ENCODE peak calls at places on chromosomes 1 and 21, in ten cellular contexts. One of them, this sample, is unnamed.

GRCh38 chr21:33975548-33976081 is 60.0 kb upstream of the ATP5PO start:
- DNase-seq in choroid plexus epithelial cell: no peak
- DNase-seq in pancreas: no peak
- DNase-seq in body of pancreas: no peak
- DNase-seq in AG09309: no peak
- DNase-seq in thyroid gland: no peak
- DNase-seq in AG04449: no peak
- DNase-seq in uterus: no peak
- DNase-seq in astrocyte of the spinal cord: peak
- DNase-seq in AG04450: no peak
- DNase-seq in this sample: no peak

GRCh38 chr1:37884145-37884544 is 24.8 kb upstream of the MTF1 start:
- DNase-seq in AG04449: no peak
- DNase-seq in body of pancreas: no peak
- DNase-seq in pancreas: no peak
- DNase-seq in AG04450: no peak
- DNase-seq in choroid plexus epithelial cell: no peak
- DNase-seq in astrocyte of the spinal cord: no peak
- DNase-seq in AG09309: no peak
- DNase-seq in thyroid gland: no peak
- DNase-seq in uterus: no peak
- DNase-seq in this sample: no peak

GRCh38 chr1:245003246-245003645 is 138.9 kb upstream of the HNRNPU start:
- DNase-seq in thyroid gland: no peak
- DNase-seq in body of pancreas: no peak
- DNase-seq in AG09309: no peak
- DNase-seq in AG04449: no peak
- DNase-seq in choroid plexus epithelial cell: no peak
- DNase-seq in pancreas: no peak
- DNase-seq in astrocyte of the spinal cord: no peak
- DNase-seq in uterus: no peak
- DNase-seq in AG04450: no peak
- DNase-seq in this sample: no peak

GRCh38 chr21:46079357-46080170 is 18.3 kb upstream of the COL6A2 start:
- DNase-seq in pancreas: peak
- DNase-seq in astrocyte of the spinal cord: peak
- DNase-seq in AG04449: peak
- DNase-seq in body of pancreas: no peak
- DNase-seq in AG04450: peak
- DNase-seq in thyroid gland: no peak
- DNase-seq in choroid plexus epithelial cell: peak
- DNase-seq in uterus: peak
- DNase-seq in AG09309: peak
- DNase-seq in this sample: no peak

GRCh38 chr1:91757760-91758545 is 128.0 kb downstream of the TGFBR3 start:
- DNase-seq in thyroid gland: no peak
- DNase-seq in astrocyte of the spinal cord: no peak
- DNase-seq in uterus: no peak
- DNase-seq in AG04450: no peak
- DNase-seq in AG09309: peak
- DNase-seq in body of pancreas: no peak
- DNase-seq in pancreas: no peak
- DNase-seq in choroid plexus epithelial cell: no peak
- DNase-seq in AG04449: no peak
- DNase-seq in this sample: no peak

GRCh38 chr1:188888387-188888786 is 1589.3 kb downstream of the BRINP3 start:
- DNase-seq in AG09309: no peak
- DNase-seq in pancreas: no peak
- DNase-seq in body of pancreas: no peak
- DNase-seq in choroid plexus epithelial cell: peak
- DNase-seq in thyroid gland: no peak
- DNase-seq in uterus: no peak
- DNase-seq in AG04450: no peak
- DNase-seq in AG04449: no peak
- DNase-seq in astrocyte of the spinal cord: no peak
- DNase-seq in this sample: no peak

GRCh38 chr1:156550346-156550745 is 22.0 kb downstream of the IQGAP3 start:
- DNase-seq in AG04450: no peak
- DNase-seq in astrocyte of the spinal cord: no peak
- DNase-seq in AG04449: no peak
- DNase-seq in pancreas: no peak
- DNase-seq in AG09309: no peak
- DNase-seq in choroid plexus epithelial cell: no peak
- DNase-seq in body of pancreas: peak
- DNase-seq in thyroid gland: no peak
- DNase-seq in uterus: no peak
- DNase-seq in this sample: no peak

GRCh38 chr1:167880570-167880969 is 33.4 kb downstream of the ADCY10 start:
- DNase-seq in choroid plexus epithelial cell: no peak
- DNase-seq in body of pancreas: no peak
- DNase-seq in AG04450: no peak
- DNase-seq in pancreas: no peak
- DNase-seq in AG04449: no peak
- DNase-seq in AG09309: no peak
- DNase-seq in thyroid gland: no peak
- DNase-seq in uterus: no peak
- DNase-seq in astrocyte of the spinal cord: no peak
- DNase-seq in this sample: no peak

GRCh38 chr21:28160378-28160777 is 832.3 kb downstream of the LTN1 start:
- DNase-seq in astrocyte of the spinal cord: no peak
- DNase-seq in AG04450: no peak
- DNase-seq in uterus: peak
- DNase-seq in AG09309: peak
- DNase-seq in AG04449: no peak
- DNase-seq in choroid plexus epithelial cell: peak
- DNase-seq in thyroid gland: peak
- DNase-seq in body of pancreas: no peak
- DNase-seq in pancreas: no peak
- DNase-seq in this sample: no peak

GRCh38 chr1:224592636-224593579 is 23.2 kb upstream of the CNIH3 start:
- DNase-seq in AG04449: peak
- DNase-seq in astrocyte of the spinal cord: peak
- DNase-seq in uterus: no peak
- DNase-seq in AG04450: peak
- DNase-seq in AG09309: peak
- DNase-seq in pancreas: no peak
- DNase-seq in choroid plexus epithelial cell: peak
- DNase-seq in body of pancreas: no peak
- DNase-seq in thyroid gland: no peak
- DNase-seq in this sample: no peak

GRCh38 chr1:25343872-25344271 is 5.7 kb downstream of the TMEM50A start:
- DNase-seq in AG04450: peak
- DNase-seq in uterus: no peak
- DNase-seq in astrocyte of the spinal cord: peak
- DNase-seq in choroid plexus epithelial cell: peak
- DNase-seq in AG09309: peak
- DNase-seq in pancreas: no peak
- DNase-seq in body of pancreas: no peak
- DNase-seq in AG04449: peak
- DNase-seq in thyroid gland: no peak
- DNase-seq in this sample: no peak

GRCh38 chr1:67500413-67500959 is 70.3 kb upstream of the SERBP1 start:
- DNase-seq in AG04449: no peak
- DNase-seq in astrocyte of the spinal cord: peak
- DNase-seq in thyroid gland: peak
- DNase-seq in uterus: peak
- DNase-seq in pancreas: peak
- DNase-seq in body of pancreas: peak
- DNase-seq in AG04450: peak
- DNase-seq in choroid plexus epithelial cell: peak
- DNase-seq in AG09309: peak
- DNase-seq in this sample: peak

GRCh38 chr1:150272379-150272840 is at the start of gene C1orf54:
- DNase-seq in AG09309: no peak
- DNase-seq in uterus: peak
- DNase-seq in thyroid gland: no peak
- DNase-seq in AG04449: no peak
- DNase-seq in AG04450: no peak
- DNase-seq in body of pancreas: no peak
- DNase-seq in pancreas: no peak
- DNase-seq in choroid plexus epithelial cell: peak
- DNase-seq in astrocyte of the spinal cord: peak
- DNase-seq in this sample: no peak
- TF ChIP-seq CTCF in AG09309: peak
- TF ChIP-seq CTCF in uterus: peak
- TF ChIP-seq CTCF in thyroid gland: no peak
- TF ChIP-seq CTCF in AG04449: peak
- TF ChIP-seq CTCF in AG04450: peak
- TF ChIP-seq CTCF in body of pancreas: no peak
- TF ChIP-seq CTCF in pancreas: no peak
- TF ChIP-seq CTCF in choroid plexus epithelial cell: peak
- TF ChIP-seq CTCF in astrocyte of the spinal cord: peak
- TF ChIP-seq CTCF in this sample: no peak

DNA sequence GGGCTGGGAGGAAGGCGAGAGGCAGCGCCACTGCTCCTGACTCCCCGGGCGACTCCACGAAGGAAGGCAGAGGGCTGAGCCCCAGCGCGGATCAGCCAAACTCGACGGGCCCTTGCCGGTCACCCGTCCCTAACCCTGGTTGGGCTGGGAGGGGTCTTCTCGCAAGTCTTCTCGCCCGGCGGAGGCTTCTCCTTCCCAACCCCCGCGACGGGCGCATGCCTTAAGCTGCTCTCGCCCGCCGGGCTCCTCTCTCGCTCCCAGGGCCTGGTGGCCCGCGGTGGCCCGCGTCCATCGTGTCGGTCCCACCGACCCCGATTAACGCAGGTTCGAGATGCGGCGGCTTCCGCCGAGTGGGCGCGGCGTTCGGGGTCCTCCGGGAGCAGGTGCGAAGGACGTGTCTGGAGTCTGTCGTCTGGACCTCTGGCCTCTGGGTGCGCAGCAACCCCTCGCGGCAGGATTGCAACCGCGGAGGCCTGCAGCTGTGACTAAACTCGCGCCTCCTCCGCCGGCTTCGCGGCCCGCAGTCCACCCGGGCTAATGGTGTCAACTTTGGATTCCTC is 29.0 kb upstream of the PPM1J start:
- DNase-seq in pancreas: no peak
- DNase-seq in choroid plexus epithelial cell: peak
- DNase-seq in astrocyte of the spinal cord: peak
- DNase-seq in body of pancreas: peak
- DNase-seq in thyroid gland: peak
- DNase-seq in AG04450: no peak
- DNase-seq in AG04449: no peak
- DNase-seq in uterus: peak
- DNase-seq in AG09309: no peak
- DNase-seq in this sample: no peak
- TF ChIP-seq CTCF in pancreas: no peak
- TF ChIP-seq CTCF in choroid plexus epithelial cell: peak
- TF ChIP-seq CTCF in astrocyte of the spinal cord: peak
- TF ChIP-seq CTCF in body of pancreas: no peak
- TF ChIP-seq CTCF in thyroid gland: no peak
- TF ChIP-seq CTCF in AG04450: peak
- TF ChIP-seq CTCF in AG04449: peak
- TF ChIP-seq CTCF in uterus: no peak
- TF ChIP-seq CTCF in AG09309: peak
- TF ChIP-seq CTCF in this sample: no peak

GRCh38 chr1:109787211-109787844 is 23.6 kb upstream of the EPS8L3 start:
- DNase-seq in uterus: peak
- DNase-seq in body of pancreas: no peak
- DNase-seq in astrocyte of the spinal cord: no peak
- DNase-seq in AG09309: no peak
- DNase-seq in choroid plexus epithelial cell: peak
- DNase-seq in AG04450: no peak
- DNase-seq in AG04449: no peak
- DNase-seq in thyroid gland: no peak
- DNase-seq in pancreas: no peak
- DNase-seq in this sample: no peak

GRCh38 chr1:109787845-109788605 is 24.3 kb upstream of the EPS8L3 start:
- DNase-seq in body of pancreas: peak
- DNase-seq in AG04449: no peak
- DNase-seq in pancreas: no peak
- DNase-seq in choroid plexus epithelial cell: no peak
- DNase-seq in AG09309: no peak
- DNase-seq in thyroid gland: no peak
- DNase-seq in uterus: peak
- DNase-seq in AG04450: no peak
- DNase-seq in astrocyte of the spinal cord: no peak
- DNase-seq in this sample: no peak

GRCh38 chr1:109789771-109790170 is 26.0 kb upstream of the EPS8L3 start:
- DNase-seq in astrocyte of the spinal cord: no peak
- DNase-seq in AG04450: no peak
- DNase-seq in choroid plexus epithelial cell: no peak
- DNase-seq in body of pancreas: no peak
- DNase-seq in thyroid gland: no peak
- DNase-seq in AG04449: no peak
- DNase-seq in uterus: peak
- DNase-seq in AG09309: no peak
- DNase-seq in pancreas: no peak
- DNase-seq in this sample: no peak

GRCh38 chr1:109790329-109790728 is 26.6 kb upstream of the EPS8L3 start:
- DNase-seq in AG04450: no peak
- DNase-seq in uterus: no peak
- DNase-seq in thyroid gland: no peak
- DNase-seq in AG09309: no peak
- DNase-seq in body of pancreas: no peak
- DNase-seq in astrocyte of the spinal cord: no peak
- DNase-seq in choroid plexus epithelial cell: no peak
- DNase-seq in pancreas: no peak
- DNase-seq in AG04449: no peak
- DNase-seq in this sample: no peak

GRCh38 chr1:109788695-109789521 is 25.2 kb upstream of the EPS8L3 start:
- DNase-seq in choroid plexus epithelial cell: peak
- DNase-seq in AG04449: no peak
- DNase-seq in pancreas: no peak
- DNase-seq in uterus: peak
- DNase-seq in AG04450: no peak
- DNase-seq in astrocyte of the spinal cord: no peak
- DNase-seq in thyroid gland: no peak
- DNase-seq in body of pancreas: no peak
- DNase-seq in AG09309: no peak
- DNase-seq in this sample: no peak
- TF ChIP-seq CTCF in choroid plexus epithelial cell: peak
- TF ChIP-seq CTCF in AG04449: peak
- TF ChIP-seq CTCF in pancreas: no peak
- TF ChIP-seq CTCF in uterus: no peak
- TF ChIP-seq CTCF in AG04450: peak
- TF ChIP-seq CTCF in astrocyte of the spinal cord: peak
- TF ChIP-seq CTCF in thyroid gland: no peak
- TF ChIP-seq CTCF in body of pancreas: no peak
- TF ChIP-seq CTCF in AG09309: peak
- TF ChIP-seq CTCF in this sample: peak

DNA sequence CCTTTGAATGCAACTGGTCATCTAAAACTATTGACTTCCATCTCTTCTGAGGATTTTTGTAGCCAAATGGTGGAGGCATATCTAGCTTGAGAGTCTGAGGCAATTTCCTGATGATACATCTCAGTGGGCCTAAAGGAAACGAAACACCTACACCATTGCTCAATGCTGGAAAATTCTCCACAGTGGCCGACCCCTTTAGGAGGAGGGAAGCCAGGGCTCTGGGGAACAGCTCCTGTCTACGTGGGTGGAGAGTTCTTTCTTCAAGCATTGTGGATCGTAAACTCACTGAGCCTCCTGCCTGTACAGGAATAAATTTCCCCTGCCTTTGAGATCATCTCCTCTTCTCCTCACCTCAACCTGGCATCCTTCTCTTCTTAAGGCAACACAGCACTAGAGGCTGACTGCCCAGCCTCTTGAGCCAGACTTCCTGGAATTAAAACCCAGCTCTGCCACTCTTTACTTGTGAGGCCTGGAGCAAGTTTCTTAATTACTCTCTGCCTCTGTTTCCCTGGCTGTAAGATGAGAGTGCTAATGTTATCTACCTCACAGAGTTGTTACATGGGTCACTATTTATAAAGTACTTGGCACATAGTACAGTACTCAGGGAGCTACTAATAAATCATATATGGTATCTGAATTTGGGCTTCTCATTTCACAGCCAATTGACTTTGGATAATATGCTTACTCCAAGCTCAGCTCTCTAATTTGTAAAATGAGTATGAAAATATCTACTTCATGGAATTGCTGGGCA is 108.7 kb upstream of the HOOK1 start:
- DNase-seq in choroid plexus epithelial cell: peak
- DNase-seq in pancreas: no peak
- DNase-seq in uterus: peak
- DNase-seq in AG09309: peak
- DNase-seq in AG04450: peak
- DNase-seq in thyroid gland: peak
- DNase-seq in AG04449: no peak
- DNase-seq in body of pancreas: no peak
- DNase-seq in astrocyte of the spinal cord: peak
- DNase-seq in this sample: no peak
- TF ChIP-seq CTCF in choroid plexus epithelial cell: peak
- TF ChIP-seq CTCF in pancreas: no peak
- TF ChIP-seq CTCF in uterus: no peak
- TF ChIP-seq CTCF in AG09309: no peak
- TF ChIP-seq CTCF in AG04450: no peak
- TF ChIP-seq CTCF in thyroid gland: no peak
- TF ChIP-seq CTCF in AG04449: no peak
- TF ChIP-seq CTCF in body of pancreas: no peak
- TF ChIP-seq CTCF in astrocyte of the spinal cord: no peak
- TF ChIP-seq CTCF in this sample: no peak